ENCODE peak calls at places on chromosome 20, in nine cellular contexts. S is AG04449; F is suprapubic skin; M is cardiac fibroblast; K is heart right ventricle; X is breast epithelium; J is CD8-positive, alpha-beta T cell; C is fibroblast of pulmonary artery; Q is BJ. P is an unnamed sample.
A peak's percentile ranks its signal among the peaks of the same experiment; 100 is the strongest.

GRCh38 chr20:58228103-58228483 is 360 bp downstream of the ANKRD60 start:
- DNase-seq in Q (no peak), M (peak; percentile 37), J (no peak), F (no peak), C (no peak), K (no peak), X (no peak), S (no peak), P (peak; percentile 35)

GRCh38 chr20:32649697-32650471 is 23.9 kb downstream of the C20orf203 start:
- DNase-seq in M (no peak), J (no peak), X (no peak), S (no peak), C (no peak), F (no peak), K (no peak), Q (no peak), P (no peak)

GRCh38 chr20:53942973-53943372 is 127.4 kb downstream of the BCAS1 start:
- DNase-seq in Q (no peak), X (no peak), K (no peak), J (no peak), C (no peak), S (no peak), M (no peak), F (no peak), P (no peak)

GRCh38 chr20:62236674-62236996 is 1.7 kb upstream of the OSBPL2 start:
- DNase-seq in S (no peak), J (no peak), X (no peak), K (peak; percentile 10), M (no peak), C (no peak), Q (no peak), F (no peak), P (no peak)

GRCh38 chr20:49452011-49452482 is 30.4 kb downstream of the KCNB1 start:
- DNase-seq in M (peak; percentile 71), K (peak; percentile 51), J (no peak), F (no peak), X (peak; percentile 61), C (peak; percentile 49), S (no peak), Q (no peak), P (no peak)

GRCh38 chr20:57625978-57626377 is 5.8 kb upstream of the ZBP1 start:
- DNase-seq in J (no peak), K (no peak), Q (no peak), S (no peak), C (no peak), F (no peak), M (no peak), X (no peak), P (no peak)

GRCh38 chr20:42635699-42636411 is 553.9 kb downstream of the PTPRT start:
- DNase-seq in C (no peak), X (no peak), S (no peak), M (no peak), K (no peak), J (no peak), F (no peak), Q (no peak), P (no peak)

GRCh38 chr20:32589256-32589655 is 4.1 kb upstream of the NOL4L start:
- DNase-seq in Q (peak; percentile 5), M (no peak), K (no peak), F (no peak), X (no peak), J (no peak), C (no peak), S (no peak), P (no peak)

GRCh38 chr20:48377940-48378339 is 449.9 kb downstream of the PREX1 start:
- DNase-seq in S (no peak), K (no peak), C (no peak), Q (no peak), X (no peak), M (no peak), J (no peak), F (no peak), P (no peak)

GRCh38 chr20:46074006-46074405 is 15.8 kb downstream of the NCOA5 start:
- DNase-seq in X (no peak), F (no peak), J (no peak), K (no peak), Q (no peak), M (no peak), C (no peak), S (no peak), P (no peak)

GRCh38 chr20:31711416-31712111 is 11.1 kb downstream of the BCL2L1 start:
- DNase-seq in J (no peak), F (no peak), Q (no peak), K (no peak), C (no peak), S (no peak), X (no peak), M (no peak), P (no peak)

GRCh38 chr20:31652917-31653385 is 15.2 kb downstream of the COX4I2 start:
- DNase-seq in M (peak; percentile 69), X (no peak), K (no peak), Q (peak; percentile 39), S (no peak), J (no peak), F (no peak), C (peak; percentile 64), P (peak; percentile 31)

GRCh38 chr20:46150982-46151381 is 32.9 kb downstream of the CD40 start:
- DNase-seq in X (no peak), K (no peak), C (no peak), S (no peak), M (no peak), F (no peak), J (no peak), Q (no peak), P (no peak)

GRCh38 chr20:47925603-47926002 is 140.3 kb upstream of the SULF2 start:
- DNase-seq in Q (no peak), F (no peak), S (no peak), M (no peak), J (no peak), C (no peak), X (no peak), K (no peak), P (no peak)

DNA sequence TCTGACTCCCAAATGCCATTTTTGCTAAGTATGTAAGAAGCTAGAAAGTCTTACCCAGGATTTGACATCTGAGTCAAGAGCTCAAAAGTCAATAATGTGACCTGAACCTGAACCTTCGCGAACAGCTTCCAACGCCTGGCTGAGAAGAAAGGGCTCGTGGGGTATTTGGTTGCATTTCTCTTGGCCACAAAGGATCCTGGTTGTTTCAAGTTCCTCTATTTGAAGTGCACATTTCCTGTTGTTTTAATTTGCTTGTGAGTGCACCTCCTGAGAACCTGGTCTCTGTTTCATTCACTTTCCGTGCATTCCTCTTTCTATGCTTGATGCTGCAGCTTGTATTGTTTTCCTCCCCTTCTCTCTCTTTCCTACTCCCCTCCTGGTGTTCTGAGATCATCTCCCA is 212.5 kb downstream of the FOXA2 start:
- DNase-seq in F (no peak), K (no peak), J (no peak), Q (no peak), M (no peak), C (no peak), S (no peak), X (no peak), P (no peak)
- H3K4me3 ChIP-seq in F (no peak overlapping the region), K (no peak overlapping the region), J (no peak overlapping the region), Q (no peak overlapping the region), M (no peak overlapping the region), C (no peak overlapping the region), S (no peak overlapping the region), X (no peak overlapping the region), P (no peak overlapping the region)

GRCh38 chr20:605237-605636 is 4.9 kb downstream of the TCF15 start:
- DNase-seq in X (no peak), J (no peak), S (no peak), M (no peak), C (no peak), F (no peak), K (no peak), Q (no peak), P (no peak)

GRCh38 chr20:600141-600540 is 10.0 kb downstream of the TCF15 start:
- DNase-seq in S (no peak), C (no peak), J (no peak), M (no peak), K (no peak), Q (no peak), F (no peak), X (no peak), P (no peak)

GRCh38 chr20:600736-601135 is 9.4 kb downstream of the TCF15 start:
- DNase-seq in Q (no peak), S (no peak), C (no peak), J (no peak), X (no peak), M (no peak), F (no peak), K (no peak), P (no peak)

GRCh38 chr20:602357-602970 is 7.6 kb downstream of the TCF15 start:
- DNase-seq in F (no peak), M (no peak), C (no peak), J (no peak), K (peak; percentile 82), X (no peak), Q (no peak), S (no peak), P (no peak)

GRCh38 chr20:603116-603640 is 6.9 kb downstream of the TCF15 start:
- DNase-seq in K (peak; percentile 42), J (no peak), S (no peak), X (no peak), F (no peak), Q (no peak), C (no peak), M (no peak), P (no peak)
- TF ChIP-seq CTCF in K (no peak), J (no peak), S (no peak), X (no peak), F (no peak), Q (no peak), C (no peak), M (no peak), P (no peak)

DNA sequence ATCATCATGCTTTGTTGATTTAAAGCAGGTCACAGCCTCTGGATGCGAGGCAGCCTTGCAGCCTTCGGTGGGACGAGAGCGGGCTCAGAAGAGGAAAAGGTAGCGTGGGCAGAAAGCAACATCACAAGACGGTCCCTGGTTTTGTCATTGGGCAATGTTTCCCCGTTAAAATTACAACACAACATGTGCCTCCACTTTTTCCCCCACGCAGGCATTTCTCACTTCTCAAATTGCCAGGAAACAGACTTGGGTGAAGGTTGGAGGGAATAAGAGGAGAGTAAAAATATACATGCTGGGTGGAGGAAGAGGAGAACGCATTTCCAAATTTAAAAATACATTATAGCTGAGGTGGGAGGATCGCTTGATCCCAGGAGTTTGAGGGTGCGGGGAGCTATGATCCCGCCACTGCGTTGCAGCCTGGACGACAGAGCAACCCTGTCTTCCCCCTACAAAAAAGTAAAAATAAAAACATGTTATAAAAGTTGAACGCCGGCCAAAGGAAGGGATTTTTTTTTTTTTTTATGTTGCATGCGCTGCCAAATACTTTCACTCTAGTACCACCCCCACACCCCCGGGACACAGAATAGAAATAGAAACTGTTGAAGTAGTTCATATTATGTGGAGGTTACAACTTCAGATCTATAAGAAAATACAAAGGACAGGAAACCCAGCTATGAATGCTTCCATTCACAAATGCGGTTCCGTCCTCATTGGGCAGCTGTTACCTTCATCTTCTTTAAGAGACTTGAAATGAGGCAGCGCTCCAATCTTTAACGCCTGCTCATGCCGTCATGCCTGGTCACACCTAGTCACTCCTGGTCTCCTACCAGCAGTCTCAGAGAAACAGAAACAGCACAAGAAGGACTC is 13.8 kb upstream of the NAA20 start:
- DNase-seq in Q (no peak), C (peak; percentile 81), S (no peak), J (no peak), F (no peak), K (no peak), M (peak; percentile 79), X (peak; percentile 83), P (peak; percentile 71)
- H3K4me3 ChIP-seq in Q (no peak overlapping the region), C (peak overlapping the region; percentile 26), S (no peak overlapping the region), J (peak overlapping the region; percentile 12), F (peak overlapping the region; percentile 24), K (peak overlapping the region; percentile 31), M (no peak overlapping the region), X (peak overlapping the region; percentile 9), P (no peak overlapping the region)

GRCh38 chr20:17169575-17170136 is 57.2 kb upstream of the PCSK2 start:
- DNase-seq in S (no peak), C (no peak), M (no peak), K (no peak), J (no peak), Q (no peak), X (no peak), F (no peak), P (no peak)
- TF ChIP-seq CTCF in S (no peak), C (no peak), M (no peak), K (no peak), J (no peak), Q (no peak), X (no peak), F (no peak), P (no peak)

P was measured in fibroblast of villous mesenchyme.